ENCODE peak calls at places on chromosomes 4 and X, in ten cellular contexts. O, J, N, C, Q, A, L, P, T and I are unnamed samples.

GRCh38 chrX:3540105-3540504 is 173.3 kb downstream of the PRKX start:
- DNase-seq in C (no peak), T (no peak), A (no peak), L (no peak), Q (no peak), P (no peak), J (no peak), N (no peak), O (no peak), I (no peak)

GRCh38 chr4:40916218-40916555 is 166.4 kb downstream of the NSUN7 start:
- DNase-seq in C (no peak), N (no peak), A (no peak), Q (no peak), J (no peak), T (no peak), P (no peak), O (no peak), L (no peak), I (no peak)

GRCh38 chr4:102632236-102632635 is 128.5 kb downstream of the MANBA start:
- DNase-seq in Q (no peak), J (no peak), O (no peak), A (no peak), C (no peak), L (no peak), N (no peak), P (no peak), T (no peak), I (no peak)

GRCh38 chrX:146241902-146242301 is 424.3 kb downstream of the SLITRK2 start:
- DNase-seq in P (no peak), O (no peak), C (no peak), L (no peak), J (no peak), Q (no peak), A (no peak), T (no peak), N (no peak), I (no peak)

GRCh38 chrX:151004085-151004484 is 20.9 kb downstream of the HMGB3 start:
- DNase-seq in L (no peak), A (no peak), P (no peak), Q (no peak), C (no peak), J (no peak), O (no peak), N (no peak), T (no peak), I (no peak)

GRCh38 chr4:20378181-20378580 is 126.5 kb downstream of the SLIT2 start:
- DNase-seq in J (no peak), L (no peak), P (no peak), A (no peak), Q (no peak), N (no peak), O (no peak), T (no peak), C (no peak), I (no peak)

GRCh38 chrX:40908857-40909475 is 173.6 kb upstream of the MED14 start:
- DNase-seq in L (no peak), Q (no peak), C (no peak), N (no peak), A (peak), J (no peak), T (no peak), P (no peak), O (no peak), I (no peak)

GRCh38 chrX:153426204-153426603 is 14.9 kb downstream of the ZFP92 start:
- DNase-seq in Q (no peak), P (no peak), J (no peak), L (no peak), O (no peak), T (no peak), N (no peak), C (no peak), A (no peak), I (no peak)

GRCh38 chrX:44585866-44586265 is 43.2 kb upstream of the FUNDC1 start:
- DNase-seq in J (no peak), A (no peak), O (no peak), L (no peak), N (no peak), C (no peak), Q (no peak), T (no peak), P (no peak), I (no peak)

GRCh38 chr4:187663076-187663475 is 332.5 kb upstream of the ZFP42 start:
- DNase-seq in Q (no peak), C (no peak), P (no peak), L (no peak), T (no peak), N (no peak), A (no peak), O (no peak), J (no peak), I (no peak)